ENCODE peak calls at places on chromosomes 6 and 20, in eight cellular contexts. K is neural progenitor cell; P is cardiac muscle cell; Z is psoas muscle; D is adrenal gland; Q is stomach; M is right lobe of liver; U is CD8-positive, alpha-beta memory T cell. S is an unnamed sample. For H3K36me3 and H3K4me1, the result is how much of the 10 kb centered on the place peaks cover.

GRCh38 chr20:33130553-33130952 is 37.4 kb upstream of the BPIFA2 start:
- DNase-seq in Z (no peak), M (no peak), D (no peak), K (no peak), Q (peak), P (no peak), U (no peak), S (peak)

GRCh38 chr6:141248056-141248799 is 884.5 kb upstream of the GJE1 start:
- DNase-seq in K (no peak), M (no peak), P (no peak), U (no peak), D (no peak), Z (no peak), Q (no peak), S (no peak)

GRCh38 chr6:105879902-105880547 is 206.1 kb upstream of the PRDM1 start:
- DNase-seq in D (peak), Z (no peak), K (no peak), P (no peak), U (no peak), M (no peak), Q (no peak), S (no peak)

GRCh38 chr20:55935448-55936221 is 69.7 kb downstream of the CBLN4 start:
- DNase-seq in Q (no peak), D (peak), M (no peak), P (no peak), K (no peak), Z (peak), U (no peak), S (no peak)

GRCh38 chr6:97322811-97323210 is 39.8 kb upstream of the MMS22L start:
- DNase-seq in U (no peak), Z (no peak), K (no peak), D (no peak), M (no peak), Q (no peak), P (no peak), S (no peak)

GRCh38 chr6:31143148-31143547 is 4.3 kb upstream of the PSORS1C2 start:
- DNase-seq in D (no peak), U (no peak), P (peak), K (peak), Z (peak), Q (peak), M (no peak), S (no peak)

GRCh38 chr20:19336601-19337000 is 124.2 kb downstream of the SLC24A3 start:
- DNase-seq in M (no peak), P (no peak), Z (no peak), K (no peak), D (no peak), Q (no peak), U (no peak), S (no peak)

GRCh38 chr6:152271681-152272464 is 365.3 kb downstream of the SYNE1 start:
- DNase-seq in U (no peak), Z (no peak), D (peak), M (no peak), P (no peak), K (no peak), Q (no peak), S (no peak)

GRCh38 chr20:41456341-41456740 is 89.7 kb upstream of the EMILIN3 start:
- DNase-seq in Q (no peak), K (no peak), Z (no peak), U (no peak), D (no peak), P (no peak), M (no peak), S (no peak)

GRCh38 chr6:7473805-7474329 is 67.6 kb upstream of the DSP start:
- DNase-seq in Z (no peak), U (no peak), D (no peak), M (no peak), P (no peak), Q (no peak), K (no peak), S (no peak)

GRCh38 chr20:37282558-37282957 is 6.9 kb upstream of the MANBAL start:
- DNase-seq in K (peak), U (no peak), D (no peak), M (no peak), Z (no peak), Q (no peak), P (peak), S (no peak)

GRCh38 chr6:151014404-151015150 is 149.1 kb downstream of the MTHFD1L start:
- DNase-seq in U (peak), Z (peak), P (peak), M (peak), Q (peak), D (no peak), K (peak), S (peak)

GRCh38 chr6:101146389-101146788 is 247.1 kb upstream of the GRIK2 start:
- DNase-seq in Z (no peak), K (no peak), D (no peak), U (no peak), Q (no peak), P (no peak), M (no peak), S (no peak)

GRCh38 chr6:144437105-144437504 is 152.0 kb downstream of the UTRN start:
- DNase-seq in Q (no peak), U (no peak), D (no peak), M (no peak), P (no peak), K (no peak), Z (no peak), S (no peak)

GRCh38 chr6:127457444-127458064 is 1.6 kb downstream of the KIAA0408 start:
- DNase-seq in M (no peak), U (no peak), D (no peak), Q (no peak), Z (no peak), K (no peak), P (no peak), S (peak)

GRCh38 chr6:56938634-56939294 is 16.1 kb upstream of the BEND6 start:
- DNase-seq in D (peak), Z (peak), U (no peak), K (no peak), P (no peak), M (no peak), Q (no peak), S (peak)

GRCh38 chr20:18314786-18315406 is 26.6 kb downstream of the ZNF133 start:
- DNase-seq in Q (no peak), U (no peak), D (no peak), K (no peak), P (no peak), M (no peak), Z (no peak), S (no peak)

GRCh38 chr20:61850926-61851900 is 214.5 kb downstream of the TAF4 start:
- DNase-seq in Z (peak), M (peak), Q (no peak), U (no peak), D (no peak), P (peak), K (no peak), S (no peak)

GRCh38 chr6:119280586-119281163 is 68.9 kb downstream of the MAN1A1 start:
- DNase-seq in U (no peak), M (no peak), Q (no peak), D (no peak), Z (no peak), P (peak), K (no peak), S (no peak)

GRCh38 chr6:27672113-27672799 is 199.4 kb upstream of the ZNF184 start:
- DNase-seq in M (no peak), Z (no peak), P (peak), U (no peak), Q (no peak), D (no peak), K (peak), S (no peak)

GRCh38 chr20:22402550-22402949 is 181.8 kb downstream of the FOXA2 start:
- DNase-seq in Z (no peak), M (no peak), P (no peak), U (no peak), D (no peak), K (peak), Q (no peak), S (no peak)

GRCh38 chr6:3393796-3394195 is 63.1 kb downstream of the SLC22A23 start:
- DNase-seq in K (no peak), M (no peak), D (no peak), Z (no peak), Q (no peak), P (no peak), U (no peak), S (no peak)

GRCh38 chr6:157908369-157909281 is 73.0 kb upstream of the SYNJ2 start:
- DNase-seq in U (no peak), Z (no peak), Q (no peak), P (no peak), K (peak), M (no peak), D (no peak), S (no peak)

GRCh38 chr6:157906537-157907061 is 75.1 kb upstream of the SYNJ2 start:
- DNase-seq in U (no peak), M (no peak), K (no peak), D (no peak), Q (no peak), Z (no peak), P (no peak), S (no peak)

GRCh38 chr6:157907651-157908050 is 74.0 kb upstream of the SYNJ2 start:
- DNase-seq in K (no peak), P (no peak), Q (no peak), U (no peak), D (no peak), Z (no peak), M (no peak), S (no peak)

GRCh38 chr6:157904999-157905398 is 76.7 kb upstream of the SYNJ2 start:
- DNase-seq in D (no peak), M (no peak), K (peak), U (no peak), Z (no peak), Q (no peak), P (no peak), S (no peak)

GRCh38 chr6:157905590-157906337 is 75.9 kb upstream of the SYNJ2 start:
- DNase-seq in D (no peak), K (peak), M (no peak), P (no peak), Z (no peak), U (no peak), Q (no peak), S (no peak)
- H3K36me3 ChIP-seq in D (under half), K (under half), M (under half), P (under half), Z (half or more), U (under half), Q (under half), S (under half)

DNA sequence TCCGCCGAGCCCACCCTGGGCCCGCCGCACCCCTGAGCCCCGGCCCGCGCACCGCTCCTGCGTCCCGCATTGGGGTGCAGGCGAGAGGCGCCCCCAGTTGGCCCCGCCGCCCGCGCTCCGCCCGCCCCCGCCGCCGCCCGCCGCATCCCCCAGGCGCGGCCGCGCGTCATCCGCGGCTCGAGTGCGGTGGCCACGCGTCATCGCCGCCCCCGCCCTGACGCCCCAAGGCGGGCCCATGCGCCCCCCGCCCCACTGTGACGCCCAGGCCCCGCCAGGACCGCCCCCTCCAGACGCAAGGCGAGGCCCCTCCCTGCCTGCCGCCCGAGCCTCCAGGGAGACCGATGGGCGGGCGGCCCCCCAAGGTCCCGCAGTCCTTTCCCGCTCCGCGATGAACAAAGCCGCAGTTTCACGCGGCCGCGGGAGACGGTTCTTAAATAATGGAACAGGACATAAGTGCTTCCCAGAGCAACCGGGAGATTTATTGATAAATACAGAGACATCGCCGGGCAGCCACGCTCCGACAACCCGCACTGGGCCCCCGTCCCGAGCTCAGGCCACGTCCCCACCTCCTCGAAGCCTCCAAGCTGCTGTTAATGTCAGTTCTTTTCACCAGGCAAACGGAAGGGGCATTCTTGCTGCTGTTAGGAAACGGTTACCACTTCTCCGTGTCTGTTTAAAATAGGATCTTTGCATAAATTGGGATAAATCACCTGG is at the start of gene ANKRD60:
- DNase-seq in K (peak), Q (no peak), Z (no peak), U (peak), P (peak), M (no peak), D (no peak), S (no peak)
- H3K4me3 ChIP-seq in K (peak), Q (peak), Z (no peak), U (no peak), P (peak), M (no peak), D (no peak), S (no peak)

DNA sequence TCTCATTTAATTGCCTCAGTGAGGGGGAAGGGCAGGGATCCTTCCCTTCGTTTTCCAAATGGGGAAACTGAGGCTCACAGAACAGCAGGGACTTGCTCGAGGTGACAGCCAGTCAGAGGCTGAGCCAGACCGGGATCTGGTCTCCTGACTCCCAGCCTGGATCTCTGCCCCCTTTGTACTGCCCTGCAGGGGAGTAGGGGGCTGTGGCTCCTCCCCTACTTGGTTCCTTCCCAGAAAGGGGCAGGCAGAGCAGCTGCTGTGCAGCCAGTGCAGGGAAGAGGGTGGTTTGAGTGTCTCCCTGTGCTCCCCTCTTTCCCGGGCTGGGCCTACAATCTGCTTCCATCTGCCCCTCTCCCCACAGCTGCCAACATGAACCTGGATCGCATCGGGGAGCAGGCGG is 37.7 kb downstream of the UQCC2 start:
- DNase-seq in Z (no peak), U (no peak), P (no peak), D (no peak), Q (no peak), M (no peak), K (peak), S (no peak)
- H3K4me1 ChIP-seq in Z (under half), U (under half), P (under half), D (under half), Q (under half), M (under half), K (under half), S (under half)

DNA sequence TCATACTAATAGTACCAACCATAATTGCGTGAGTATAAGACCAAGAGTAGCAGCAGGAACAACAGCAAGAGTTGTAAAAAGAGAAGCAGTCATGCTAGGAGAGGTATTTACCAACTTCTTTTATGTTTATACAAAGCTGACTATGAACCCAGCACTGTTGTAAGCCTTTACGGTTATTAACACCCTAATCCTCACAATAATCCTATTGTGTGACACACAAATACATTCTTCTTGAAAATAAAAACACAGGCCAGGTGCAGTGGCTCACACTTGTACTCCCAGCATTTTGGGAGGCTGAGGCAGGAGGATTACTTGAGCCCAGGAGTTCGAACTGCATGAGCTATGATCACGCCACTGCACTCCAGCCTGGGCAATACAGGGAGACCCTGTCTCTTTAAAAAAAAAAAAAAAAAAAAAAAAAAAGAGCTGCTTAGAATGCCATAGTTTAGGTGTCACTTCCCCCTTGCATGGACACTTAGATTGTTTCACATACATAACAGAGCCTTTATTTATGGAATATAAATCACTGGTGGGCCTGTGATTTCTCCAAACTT is 20.2 kb downstream of the HCK start:
- DNase-seq in U (no peak), Q (no peak), D (no peak), P (no peak), M (no peak), Z (no peak), K (peak), S (no peak)
- H3K36me3 ChIP-seq in U (under half), Q (under half), D (under half), P (under half), M (under half), Z (under half), K (under half), S (under half)

DNA sequence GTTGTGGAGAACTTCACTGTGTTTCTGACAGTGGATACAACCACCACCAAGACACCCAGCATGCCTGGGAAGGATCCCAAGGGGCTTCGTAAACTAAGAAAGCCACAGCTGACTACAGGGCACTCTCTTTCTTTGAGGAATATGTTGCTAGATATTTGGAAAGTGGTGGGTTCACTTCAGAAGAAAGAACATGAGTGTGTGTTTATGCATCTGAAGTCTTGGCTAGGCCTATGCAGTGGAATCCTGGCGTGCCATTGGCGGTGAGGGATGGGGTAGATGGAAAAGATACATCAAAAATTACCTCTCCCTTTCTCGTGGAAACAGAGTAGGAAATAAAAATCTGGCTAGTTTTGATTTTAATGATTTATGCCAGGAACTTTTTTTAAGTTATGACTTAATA is 187.7 kb downstream of the PDE7B start:
- DNase-seq in U (no peak), D (no peak), Q (no peak), M (no peak), K (no peak), P (no peak), Z (no peak), S (no peak)
- H3K4me3 ChIP-seq in U (no peak), D (no peak), Q (peak), M (peak), K (no peak), P (no peak), Z (peak), S (no peak)

S was measured in lung.